ENCODE peak calls at places on chromosome 5, in ten cellular contexts. Q is HL-60, X is fibroblast of lung, I is heart left ventricle, F is astrocyte of the spinal cord, Y is cardiac muscle cell, B is fibroblast of pulmonary artery, V is tibial nerve, W is Caco-2, T is pancreas. Z is an unnamed sample.

GRCh38 chr5:177604656-177605055 is 4.7 kb downstream of the B4GALT7 start:
- DNase-seq in Q (no peak), V (no peak), I (no peak), T (no peak), Y (no peak), B (no peak), W (no peak), X (no peak), F (no peak), Z (no peak)

GRCh38 chr5:171845857-171846785 is 60.5 kb downstream of the SMIM23 start:
- DNase-seq in B (peak), F (no peak), V (peak), Y (no peak), T (no peak), X (peak), W (no peak), I (peak), Q (no peak), Z (no peak)

GRCh38 chr5:34669931-34670516 is 13.9 kb downstream of the RAI14 start:
- DNase-seq in X (no peak), B (no peak), V (no peak), W (no peak), Q (no peak), F (no peak), T (no peak), I (no peak), Y (no peak), Z (no peak)

GRCh38 chr5:117118499-117118898 is 543.9 kb upstream of the SEMA6A start:
- DNase-seq in Q (no peak), I (no peak), F (no peak), W (no peak), Y (no peak), T (no peak), X (no peak), V (no peak), B (no peak), Z (no peak)

GRCh38 chr5:1779021-1779680 is 20.5 kb downstream of the MRPL36 start:
- DNase-seq in F (no peak), T (no peak), Q (no peak), X (no peak), V (no peak), Y (no peak), I (no peak), W (no peak), B (no peak), Z (no peak)

GRCh38 chr5:94469889-94470288 is 148.5 kb downstream of the KIAA0825 start:
- DNase-seq in W (no peak), I (no peak), V (no peak), Y (no peak), T (no peak), Q (no peak), X (peak), B (peak), F (peak), Z (peak)

GRCh38 chr5:112978836-112979235 is 2.2 kb downstream of the DCP2 start:
- DNase-seq in F (no peak), T (no peak), W (no peak), B (no peak), V (no peak), I (no peak), Y (no peak), Q (no peak), X (no peak), Z (no peak)

GRCh38 chr5:75200776-75201175 is 35.9 kb downstream of the ANKRD31 start:
- DNase-seq in W (no peak), Y (no peak), V (no peak), Q (no peak), X (peak), T (no peak), I (no peak), B (no peak), F (no peak), Z (no peak)

GRCh38 chr5:143062379-143062778 is 292.2 kb downstream of the ARHGAP26 start:
- DNase-seq in F (no peak), V (no peak), I (no peak), Y (no peak), W (no peak), X (no peak), Q (no peak), B (no peak), T (no peak), Z (no peak)

GRCh38 chr5:141908796-141909195 is 14.9 kb upstream of the DELE1 start:
- DNase-seq in X (peak), T (no peak), F (no peak), Q (no peak), W (no peak), V (no peak), Y (no peak), I (no peak), B (no peak), Z (no peak)
- H3K4me3 ChIP-seq in X (no peak), T (no peak), F (no peak), Q (no peak), W (no peak), V (no peak), Y (no peak), I (no peak), B (no peak), Z (no peak)

GRCh38 chr5:11104543-11105151 is 343.6 kb upstream of the DAP start:
- DNase-seq in X (no peak), V (no peak), I (no peak), Y (no peak), T (no peak), W (no peak), F (no peak), Q (no peak), B (no peak), Z (no peak)
- TF ChIP-seq CTCF in X (no peak), V (no peak), I (no peak), Y (no peak), T (no peak), W (no peak), F (no peak), Q (no peak), B (no peak), Z (no peak)

GRCh38 chr5:141781910-141782309 is 96.3 kb downstream of the PCDH1 start:
- DNase-seq in W (no peak), V (no peak), T (no peak), I (no peak), F (no peak), Y (no peak), X (no peak), B (no peak), Q (no peak), Z (no peak)
- H3K4me3 ChIP-seq in W (no peak), V (no peak), T (no peak), I (no peak), F (no peak), Y (no peak), X (no peak), B (no peak), Q (no peak), Z (no peak)

GRCh38 chr5:156835905-156836304 is 14.2 kb upstream of the PPP1R2B start:
- DNase-seq in Q (no peak), T (no peak), I (no peak), X (no peak), B (no peak), V (no peak), Y (no peak), W (no peak), F (no peak), Z (no peak)
- TF ChIP-seq CTCF in Q (no peak), T (no peak), I (peak), X (no peak), B (no peak), V (no peak), Y (no peak), W (peak), F (no peak), Z (no peak)

DNA sequence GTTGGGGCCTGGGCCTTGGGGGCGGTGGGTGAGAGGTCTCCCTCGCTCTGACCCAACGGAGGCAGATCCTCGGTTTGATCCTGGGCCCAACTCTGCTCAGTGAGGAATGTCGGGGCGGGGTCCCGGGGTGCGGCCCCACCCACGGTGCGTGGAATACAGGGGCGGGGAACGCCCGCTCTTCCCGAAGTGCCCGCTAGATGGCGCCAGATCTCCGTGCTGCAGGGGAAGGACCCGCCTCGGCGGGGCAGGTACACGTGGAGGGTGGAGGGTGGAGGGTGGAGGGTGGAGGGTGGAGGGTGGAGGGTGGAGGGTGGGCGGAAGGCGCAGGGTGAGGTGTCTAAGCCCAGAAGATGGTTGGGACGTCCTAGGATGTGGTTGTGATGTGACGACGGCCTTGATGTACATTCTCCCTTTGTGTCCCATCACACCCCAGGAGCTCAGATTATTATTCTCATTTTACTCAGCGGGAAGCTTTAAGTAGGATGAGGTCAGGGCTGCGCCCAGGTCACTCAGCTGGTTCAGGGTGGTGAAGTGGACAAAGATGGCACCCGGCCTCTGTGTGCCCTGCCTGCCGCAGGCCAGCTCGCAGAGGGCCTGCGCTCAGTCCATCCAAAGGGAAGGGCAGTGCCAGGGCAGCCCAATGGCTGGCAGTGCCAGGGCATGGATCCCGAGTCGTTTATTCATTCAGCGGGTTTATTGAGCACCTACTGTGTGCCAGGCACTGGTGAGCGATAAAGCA is 9.4 kb upstream of the RPS14 start:
- DNase-seq in T (peak), W (peak), B (peak), Y (peak), F (peak), Q (no peak), I (peak), V (peak), X (peak), Z (no peak)
- H3K4me3 ChIP-seq in T (no peak), W (no peak), B (no peak), Y (no peak), F (no peak), Q (peak), I (peak), V (no peak), X (no peak), Z (no peak)

DNA sequence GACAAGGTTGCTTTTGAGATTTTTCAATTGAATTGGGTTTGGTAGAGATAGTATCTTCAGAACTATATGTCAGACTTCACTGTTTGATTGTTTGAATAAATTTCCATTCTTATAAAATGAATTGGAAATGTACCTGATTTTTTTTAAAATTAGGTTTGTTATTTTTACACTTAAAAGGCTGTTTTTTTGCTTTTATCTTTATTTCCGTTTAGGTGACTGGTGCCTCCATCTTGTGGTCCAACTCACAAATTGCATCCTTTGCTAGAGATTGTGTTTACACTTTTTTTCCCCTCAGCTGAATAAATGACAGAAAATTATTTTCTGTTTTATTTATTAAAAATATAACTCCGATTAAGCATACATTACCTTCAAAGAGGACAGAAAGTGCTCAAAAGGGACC is 15.6 kb downstream of the NDUFAF2 start:
- DNase-seq in V (no peak), X (peak), W (no peak), I (no peak), Y (peak), Q (no peak), B (peak), F (peak), T (no peak), Z (peak)
- TF ChIP-seq CTCF in V (peak), X (peak), W (peak), I (peak), Y (peak), Q (no peak), B (peak), F (peak), T (peak), Z (peak)